ENCODE peak calls at places on chromosomes 1 and 21, in nine cellular contexts. One of them, this sample, is unnamed.
A peak's percentile ranks its signal among the peaks of the same experiment; 100 is the strongest.

GRCh38 chr1:36576118-36576517 is 93.4 kb upstream of the CSF3R start:
- DNase-seq in body of pancreas: peak; percentile 52
- DNase-seq in IMR-90: peak; percentile 19
- DNase-seq in GM12892: peak; percentile 70
- DNase-seq in spleen: peak; percentile 85
- DNase-seq in HCT116: peak; percentile 43
- DNase-seq in transverse colon: peak; percentile 38
- DNase-seq in H1: peak; percentile 49
- DNase-seq in A549: peak; percentile 29
- DNase-seq in this sample: no peak

GRCh38 chr1:85321237-85321964 is 45.0 kb upstream of the BCL10 start:
- DNase-seq in HCT116: no peak
- DNase-seq in A549: no peak
- DNase-seq in transverse colon: no peak
- DNase-seq in body of pancreas: no peak
- DNase-seq in spleen: no peak
- DNase-seq in GM12892: no peak
- DNase-seq in IMR-90: peak; percentile 75
- DNase-seq in H1: no peak
- DNase-seq in this sample: no peak

GRCh38 chr1:241213147-241213546 is 143.9 kb downstream of the RGS7 start:
- DNase-seq in HCT116: no peak
- DNase-seq in A549: no peak
- DNase-seq in GM12892: no peak
- DNase-seq in H1: no peak
- DNase-seq in body of pancreas: no peak
- DNase-seq in spleen: no peak
- DNase-seq in transverse colon: no peak
- DNase-seq in IMR-90: no peak
- DNase-seq in this sample: no peak

GRCh38 chr1:51666463-51666862 is 49.6 kb downstream of the OSBPL9 start:
- DNase-seq in H1: no peak
- DNase-seq in spleen: no peak
- DNase-seq in transverse colon: no peak
- DNase-seq in A549: no peak
- DNase-seq in body of pancreas: no peak
- DNase-seq in HCT116: no peak
- DNase-seq in IMR-90: peak; percentile 69
- DNase-seq in GM12892: no peak
- DNase-seq in this sample: no peak

GRCh38 chr1:116574581-116575291 is 3.9 kb upstream of the CD58 start:
- DNase-seq in IMR-90: peak; percentile 65
- DNase-seq in transverse colon: peak; percentile 71
- DNase-seq in GM12892: no peak
- DNase-seq in A549: peak; percentile 52
- DNase-seq in H1: no peak
- DNase-seq in body of pancreas: peak; percentile 67
- DNase-seq in spleen: no peak
- DNase-seq in HCT116: peak; percentile 36
- DNase-seq in this sample: no peak

GRCh38 chr1:201893431-201893830 is 4.7 kb downstream of the SHISA4 start:
- DNase-seq in A549: no peak
- DNase-seq in HCT116: no peak
- DNase-seq in spleen: no peak
- DNase-seq in GM12892: no peak
- DNase-seq in body of pancreas: no peak
- DNase-seq in H1: no peak
- DNase-seq in transverse colon: no peak
- DNase-seq in IMR-90: no peak
- DNase-seq in this sample: no peak

GRCh38 chr21:45244799-45245340 is 42.8 kb downstream of the POFUT2 start:
- DNase-seq in GM12892: no peak
- DNase-seq in transverse colon: no peak
- DNase-seq in spleen: peak; percentile 32
- DNase-seq in body of pancreas: no peak
- DNase-seq in A549: no peak
- DNase-seq in H1: no peak
- DNase-seq in IMR-90: no peak
- DNase-seq in HCT116: no peak
- DNase-seq in this sample: no peak

GRCh38 chr1:109298666-109299086 is 8.1 kb downstream of the MYBPHL start:
- DNase-seq in spleen: no peak
- DNase-seq in H1: no peak
- DNase-seq in transverse colon: no peak
- DNase-seq in GM12892: no peak
- DNase-seq in IMR-90: peak; percentile 55
- DNase-seq in body of pancreas: no peak
- DNase-seq in A549: no peak
- DNase-seq in HCT116: no peak
- DNase-seq in this sample: no peak

GRCh38 chr1:47664356-47664755 is 226.5 kb downstream of the FOXD2 start:
- DNase-seq in A549: no peak
- DNase-seq in spleen: peak; percentile 49
- DNase-seq in H1: no peak
- DNase-seq in IMR-90: no peak
- DNase-seq in HCT116: no peak
- DNase-seq in GM12892: no peak
- DNase-seq in transverse colon: no peak
- DNase-seq in body of pancreas: no peak
- DNase-seq in this sample: peak; percentile 34

GRCh38 chr1:82534996-82535395 is 734.3 kb downstream of the ADGRL2 start:
- DNase-seq in body of pancreas: no peak
- DNase-seq in spleen: no peak
- DNase-seq in transverse colon: no peak
- DNase-seq in IMR-90: no peak
- DNase-seq in GM12892: no peak
- DNase-seq in H1: no peak
- DNase-seq in HCT116: no peak
- DNase-seq in A549: no peak
- DNase-seq in this sample: no peak

GRCh38 chr1:1770102-1770501 is 8.2 kb downstream of the NADK start:
- DNase-seq in transverse colon: no peak
- DNase-seq in GM12892: no peak
- DNase-seq in IMR-90: no peak
- DNase-seq in HCT116: no peak
- DNase-seq in spleen: no peak
- DNase-seq in body of pancreas: no peak
- DNase-seq in A549: no peak
- DNase-seq in H1: no peak
- DNase-seq in this sample: no peak

GRCh38 chr1:154583691-154584212 is 16.2 kb downstream of the CHRNB2 start:
- DNase-seq in GM12892: no peak
- DNase-seq in A549: no peak
- DNase-seq in body of pancreas: no peak
- DNase-seq in H1: no peak
- DNase-seq in IMR-90: peak; percentile 58
- DNase-seq in HCT116: no peak
- DNase-seq in spleen: no peak
- DNase-seq in transverse colon: no peak
- DNase-seq in this sample: no peak

GRCh38 chr1:156623946-156624813 is 5.0 kb downstream of the HAPLN2 start:
- DNase-seq in transverse colon: peak; percentile 47
- DNase-seq in H1: no peak
- DNase-seq in IMR-90: peak; percentile 24
- DNase-seq in A549: peak; percentile 78
- DNase-seq in GM12892: no peak
- DNase-seq in body of pancreas: peak; percentile 49
- DNase-seq in spleen: peak; percentile 81
- DNase-seq in HCT116: no peak
- DNase-seq in this sample: no peak

GRCh38 chr1:243433737-243434370 is 178.0 kb downstream of the SDCCAG8 start:
- DNase-seq in GM12892: no peak
- DNase-seq in body of pancreas: no peak
- DNase-seq in transverse colon: no peak
- DNase-seq in spleen: no peak
- DNase-seq in IMR-90: peak; percentile 57
- DNase-seq in HCT116: no peak
- DNase-seq in H1: no peak
- DNase-seq in A549: no peak
- DNase-seq in this sample: no peak

GRCh38 chr1:109299984-109300343 is 6.8 kb downstream of the MYBPHL start:
- DNase-seq in HCT116: no peak
- DNase-seq in spleen: no peak
- DNase-seq in GM12892: no peak
- DNase-seq in transverse colon: no peak
- DNase-seq in H1: no peak
- DNase-seq in IMR-90: no peak
- DNase-seq in body of pancreas: no peak
- DNase-seq in A549: no peak
- DNase-seq in this sample: no peak

GRCh38 chr1:32464191-32464715 is 619 bp upstream of the ZBTB8B start:
- DNase-seq in body of pancreas: no peak
- DNase-seq in HCT116: no peak
- DNase-seq in transverse colon: no peak
- DNase-seq in spleen: peak; percentile 19
- DNase-seq in GM12892: no peak
- DNase-seq in IMR-90: peak; percentile 4
- DNase-seq in H1: no peak
- DNase-seq in A549: no peak
- DNase-seq in this sample: no peak

GRCh38 chr1:41807390-41807789 is 111.3 kb downstream of the HIVEP3 start:
- DNase-seq in spleen: no peak
- DNase-seq in H1: no peak
- DNase-seq in transverse colon: no peak
- DNase-seq in HCT116: no peak
- DNase-seq in IMR-90: no peak
- DNase-seq in A549: no peak
- DNase-seq in body of pancreas: no peak
- DNase-seq in GM12892: no peak
- DNase-seq in this sample: no peak

GRCh38 chr1:198462365-198463025 is 78.0 kb downstream of the ATP6V1G3 start:
- DNase-seq in transverse colon: no peak
- DNase-seq in GM12892: no peak
- DNase-seq in H1: no peak
- DNase-seq in IMR-90: peak; percentile 55
- DNase-seq in body of pancreas: no peak
- DNase-seq in A549: no peak
- DNase-seq in spleen: no peak
- DNase-seq in HCT116: no peak
- DNase-seq in this sample: no peak

DNA sequence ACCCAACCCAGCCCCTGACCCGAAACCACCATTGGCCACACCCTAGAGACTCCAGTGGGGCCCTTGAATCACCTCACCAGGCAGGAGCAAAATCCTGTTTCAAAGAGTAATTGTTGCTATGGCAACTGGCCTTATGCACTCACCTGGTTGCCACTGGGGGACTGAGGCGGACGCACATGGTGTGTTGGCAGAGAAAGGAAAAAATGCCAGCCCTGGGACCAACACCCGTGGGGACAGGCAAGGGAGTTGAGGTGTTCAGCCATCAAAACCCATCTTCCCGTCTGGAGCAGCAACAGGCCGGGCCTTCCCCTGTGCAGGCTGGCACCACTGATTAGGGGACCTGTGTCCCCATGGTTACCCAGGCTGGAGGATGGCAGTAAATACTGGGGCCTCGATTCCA is 395.8 kb upstream of the VAMP3 start:
- DNase-seq in A549: no peak
- DNase-seq in HCT116: no peak
- DNase-seq in GM12892: no peak
- DNase-seq in H1: no peak
- DNase-seq in transverse colon: no peak
- DNase-seq in IMR-90: no peak
- DNase-seq in spleen: peak; percentile 51
- DNase-seq in body of pancreas: no peak
- DNase-seq in this sample: peak; percentile 42
- TF ChIP-seq POLR2A in A549: no peak
- TF ChIP-seq POLR2A in HCT116: no peak
- TF ChIP-seq POLR2A in GM12892: no peak
- TF ChIP-seq POLR2A in H1: no peak
- TF ChIP-seq POLR2A in transverse colon: no peak
- TF ChIP-seq POLR2A in IMR-90: no peak
- TF ChIP-seq POLR2A in spleen: no peak
- TF ChIP-seq POLR2A in body of pancreas: no peak
- TF ChIP-seq POLR2A in this sample: no peak

GRCh38 chr1:15063783-15064182 is 89.8 kb upstream of the TMEM51 start:
- DNase-seq in spleen: no peak
- DNase-seq in body of pancreas: no peak
- DNase-seq in H1: no peak
- DNase-seq in A549: no peak
- DNase-seq in GM12892: no peak
- DNase-seq in HCT116: no peak
- DNase-seq in transverse colon: no peak
- DNase-seq in IMR-90: no peak
- DNase-seq in this sample: no peak
- TF ChIP-seq POLR2A in spleen: no peak
- TF ChIP-seq POLR2A in body of pancreas: no peak
- TF ChIP-seq POLR2A in H1: no peak
- TF ChIP-seq POLR2A in A549: no peak
- TF ChIP-seq POLR2A in GM12892: no peak
- TF ChIP-seq POLR2A in HCT116: no peak
- TF ChIP-seq POLR2A in transverse colon: no peak
- TF ChIP-seq POLR2A in IMR-90: no peak
- TF ChIP-seq POLR2A in this sample: no peak

GRCh38 chr1:87334351-87335174 is 5.9 kb downstream of the LMO4 start:
- DNase-seq in GM12892: no peak
- DNase-seq in body of pancreas: no peak
- DNase-seq in H1: no peak
- DNase-seq in A549: no peak
- DNase-seq in HCT116: no peak
- DNase-seq in transverse colon: peak; percentile 16
- DNase-seq in IMR-90: peak; percentile 36
- DNase-seq in spleen: peak; percentile 85
- DNase-seq in this sample: no peak

GRCh38 chr1:87337606-87338005 is 8.9 kb downstream of the LMO4 start:
- DNase-seq in HCT116: no peak
- DNase-seq in H1: no peak
- DNase-seq in A549: no peak
- DNase-seq in GM12892: no peak
- DNase-seq in spleen: no peak
- DNase-seq in IMR-90: no peak
- DNase-seq in body of pancreas: no peak
- DNase-seq in transverse colon: no peak
- DNase-seq in this sample: no peak

GRCh38 chr1:87333692-87334347 is 5.1 kb downstream of the LMO4 start:
- DNase-seq in GM12892: no peak
- DNase-seq in A549: no peak
- DNase-seq in transverse colon: no peak
- DNase-seq in IMR-90: peak; percentile 36
- DNase-seq in spleen: no peak
- DNase-seq in HCT116: no peak
- DNase-seq in H1: no peak
- DNase-seq in body of pancreas: no peak
- DNase-seq in this sample: no peak

GRCh38 chr1:87336623-87337067 is 8.0 kb downstream of the LMO4 start:
- DNase-seq in A549: no peak
- DNase-seq in H1: no peak
- DNase-seq in IMR-90: no peak
- DNase-seq in HCT116: no peak
- DNase-seq in transverse colon: no peak
- DNase-seq in spleen: no peak
- DNase-seq in body of pancreas: no peak
- DNase-seq in GM12892: no peak
- DNase-seq in this sample: no peak

GRCh38 chr1:87335175-87335992 is 6.7 kb downstream of the LMO4 start:
- DNase-seq in A549: no peak
- DNase-seq in HCT116: no peak
- DNase-seq in transverse colon: peak; percentile 87
- DNase-seq in spleen: peak; percentile 96
- DNase-seq in body of pancreas: peak; percentile 60
- DNase-seq in GM12892: peak; percentile 65
- DNase-seq in IMR-90: peak; percentile 35
- DNase-seq in H1: no peak
- DNase-seq in this sample: no peak
- TF ChIP-seq POLR2A in A549: peak; percentile 22
- TF ChIP-seq POLR2A in HCT116: peak; percentile 23
- TF ChIP-seq POLR2A in transverse colon: no peak
- TF ChIP-seq POLR2A in spleen: no peak
- TF ChIP-seq POLR2A in body of pancreas: no peak
- TF ChIP-seq POLR2A in GM12892: peak; percentile 49
- TF ChIP-seq POLR2A in IMR-90: no peak
- TF ChIP-seq POLR2A in H1: peak; percentile 48
- TF ChIP-seq POLR2A in this sample: no peak

GRCh38 chr1:27527857-27528700 is 38.1 kb upstream of the WASF2 start:
- DNase-seq in transverse colon: peak; percentile 83
- DNase-seq in HCT116: no peak
- DNase-seq in GM12892: peak; percentile 63
- DNase-seq in IMR-90: no peak
- DNase-seq in A549: no peak
- DNase-seq in H1: no peak
- DNase-seq in body of pancreas: peak; percentile 74
- DNase-seq in spleen: peak; percentile 86
- DNase-seq in this sample: no peak
- TF ChIP-seq POLR2A in transverse colon: peak; percentile 64
- TF ChIP-seq POLR2A in HCT116: peak; percentile 35
- TF ChIP-seq POLR2A in GM12892: no peak
- TF ChIP-seq POLR2A in IMR-90: no peak
- TF ChIP-seq POLR2A in A549: no peak
- TF ChIP-seq POLR2A in H1: no peak
- TF ChIP-seq POLR2A in body of pancreas: peak; percentile 30
- TF ChIP-seq POLR2A in spleen: no peak
- TF ChIP-seq POLR2A in this sample: no peak

This sample was measured in vagina.